ENCODE peak calls at places on chromosomes 4 and X, in five cellular contexts. One of them, this sample, is unnamed.

GRCh38 chrX:138710311-138710791 is 1.2 kb downstream of the FGF13 start:
- DNase-seq in T-helper 9 cell: no peak
- DNase-seq in putamen: no peak
- DNase-seq in T-helper 1 cell: no peak
- DNase-seq in NCI-H2081: no peak
- DNase-seq in this sample: peak; percentile 3

GRCh38 chr4:174423257-174423944 is 98.9 kb downstream of the HPGD start:
- DNase-seq in T-helper 9 cell: no peak
- DNase-seq in putamen: no peak
- DNase-seq in T-helper 1 cell: peak; percentile 5
- DNase-seq in NCI-H2081: no peak
- DNase-seq in this sample: peak; percentile 16

GRCh38 chr4:1595789-1596325 is 88.3 kb downstream of the FAM53A start:
- DNase-seq in T-helper 9 cell: no peak
- DNase-seq in putamen: no peak
- DNase-seq in T-helper 1 cell: no peak
- DNase-seq in NCI-H2081: no peak
- DNase-seq in this sample: no peak

GRCh38 chr4:8906991-8907595 is 35.5 kb upstream of the HMX1 start:
- DNase-seq in T-helper 9 cell: no peak
- DNase-seq in putamen: no peak
- DNase-seq in T-helper 1 cell: no peak
- DNase-seq in NCI-H2081: no peak
- DNase-seq in this sample: no peak

GRCh38 chr4:55214172-55214571 is 88.8 kb upstream of the KDR start:
- DNase-seq in T-helper 9 cell: no peak
- DNase-seq in putamen: no peak
- DNase-seq in T-helper 1 cell: no peak
- DNase-seq in NCI-H2081: no peak
- DNase-seq in this sample: no peak

GRCh38 chrX:135707880-135708279 is 5.6 kb upstream of the CT45A1 start:
- DNase-seq in T-helper 9 cell: peak; percentile 8
- DNase-seq in putamen: no peak
- DNase-seq in T-helper 1 cell: peak; percentile 17
- DNase-seq in NCI-H2081: no peak
- DNase-seq in this sample: no peak

GRCh38 chrX:153627675-153628111 is 19.3 kb upstream of the DUSP9 start:
- DNase-seq in T-helper 9 cell: no peak
- DNase-seq in putamen: no peak
- DNase-seq in T-helper 1 cell: no peak
- DNase-seq in NCI-H2081: no peak
- DNase-seq in this sample: no peak

GRCh38 chr4:67575232-67575888 is 16.8 kb downstream of the STAP1 start:
- DNase-seq in T-helper 9 cell: no peak
- DNase-seq in putamen: no peak
- DNase-seq in T-helper 1 cell: peak; percentile 7
- DNase-seq in NCI-H2081: no peak
- DNase-seq in this sample: no peak

GRCh38 chrX:152070186-152070585 is 68.2 kb downstream of the MAGEA10 start:
- DNase-seq in T-helper 9 cell: no peak
- DNase-seq in putamen: no peak
- DNase-seq in T-helper 1 cell: no peak
- DNase-seq in NCI-H2081: no peak
- DNase-seq in this sample: no peak

GRCh38 chr4:123505457-123506310 is 109.1 kb downstream of the SPRY1 start:
- DNase-seq in T-helper 9 cell: no peak
- DNase-seq in putamen: peak; percentile 59
- DNase-seq in T-helper 1 cell: peak; percentile 20
- DNase-seq in NCI-H2081: peak; percentile 72
- DNase-seq in this sample: peak; percentile 76

GRCh38 chr4:85496933-85497332 is 22.0 kb downstream of the ARHGAP24 start:
- DNase-seq in T-helper 9 cell: no peak
- DNase-seq in putamen: no peak
- DNase-seq in T-helper 1 cell: no peak
- DNase-seq in NCI-H2081: no peak
- DNase-seq in this sample: no peak

GRCh38 chr4:108058685-108059440 is 69.2 kb downstream of the HADH start:
- DNase-seq in T-helper 9 cell: no peak
- DNase-seq in putamen: no peak
- DNase-seq in T-helper 1 cell: no peak
- DNase-seq in NCI-H2081: no peak
- DNase-seq in this sample: no peak

GRCh38 chr4:104815593-104816156 is 321.0 kb upstream of the CXXC4 start:
- DNase-seq in T-helper 9 cell: no peak
- DNase-seq in putamen: no peak
- DNase-seq in T-helper 1 cell: no peak
- DNase-seq in NCI-H2081: no peak
- DNase-seq in this sample: no peak

GRCh38 chr4:185849543-185850185 is 37.7 kb upstream of the SORBS2 start:
- DNase-seq in T-helper 9 cell: no peak
- DNase-seq in putamen: no peak
- DNase-seq in T-helper 1 cell: no peak
- DNase-seq in NCI-H2081: no peak
- DNase-seq in this sample: peak; percentile 36

GRCh38 chr4:153676984-153677383 is 7.1 kb upstream of the TLR2 start:
- DNase-seq in T-helper 9 cell: no peak
- DNase-seq in putamen: no peak
- DNase-seq in T-helper 1 cell: no peak
- DNase-seq in NCI-H2081: no peak
- DNase-seq in this sample: no peak

GRCh38 chrX:50075630-50076349 is 125.0 kb downstream of the AKAP4 start:
- DNase-seq in T-helper 9 cell: no peak
- DNase-seq in putamen: no peak
- DNase-seq in T-helper 1 cell: no peak
- DNase-seq in NCI-H2081: no peak
- DNase-seq in this sample: no peak

GRCh38 chr4:88573286-88573994 is 18.8 kb upstream of the HERC3 start:
- DNase-seq in T-helper 9 cell: no peak
- DNase-seq in putamen: no peak
- DNase-seq in T-helper 1 cell: no peak
- DNase-seq in NCI-H2081: no peak
- DNase-seq in this sample: no peak

GRCh38 chr4:54746228-54746627 is 88.5 kb downstream of the KIT start:
- DNase-seq in T-helper 9 cell: no peak
- DNase-seq in putamen: no peak
- DNase-seq in T-helper 1 cell: no peak
- DNase-seq in NCI-H2081: no peak
- DNase-seq in this sample: no peak

GRCh38 chr4:57490520-57490919 is 380.3 kb upstream of the IGFBP7 start:
- DNase-seq in T-helper 9 cell: no peak
- DNase-seq in putamen: no peak
- DNase-seq in T-helper 1 cell: no peak
- DNase-seq in NCI-H2081: no peak
- DNase-seq in this sample: peak; percentile 16

GRCh38 chr4:74262522-74262921 is 45.7 kb upstream of the EPGN start:
- DNase-seq in T-helper 9 cell: no peak
- DNase-seq in putamen: no peak
- DNase-seq in T-helper 1 cell: no peak
- DNase-seq in NCI-H2081: no peak
- DNase-seq in this sample: no peak

GRCh38 chr4:4248885-4249203 is 821 bp upstream of the TMEM128 start:
- DNase-seq in T-helper 9 cell: no peak
- DNase-seq in putamen: no peak
- DNase-seq in T-helper 1 cell: no peak
- DNase-seq in NCI-H2081: no peak
- DNase-seq in this sample: no peak

GRCh38 chrX:108590496-108590895 is 145.9 kb downstream of the IRS4 start:
- DNase-seq in T-helper 9 cell: no peak
- DNase-seq in putamen: no peak
- DNase-seq in T-helper 1 cell: no peak
- DNase-seq in NCI-H2081: no peak
- DNase-seq in this sample: no peak

GRCh38 chr4:187193141-187193540 is 469.5 kb upstream of the FAT1 start:
- DNase-seq in T-helper 9 cell: no peak
- DNase-seq in putamen: no peak
- DNase-seq in T-helper 1 cell: no peak
- DNase-seq in NCI-H2081: no peak
- DNase-seq in this sample: no peak

GRCh38 chr4:81550005-81550896 is 78.5 kb upstream of the RASGEF1B start:
- DNase-seq in T-helper 9 cell: no peak
- DNase-seq in putamen: no peak
- DNase-seq in T-helper 1 cell: no peak
- DNase-seq in NCI-H2081: no peak
- DNase-seq in this sample: no peak

GRCh38 chr4:150140774-150141400 is 62.6 kb downstream of the DCLK2 start:
- DNase-seq in T-helper 9 cell: no peak
- DNase-seq in putamen: peak; percentile 60
- DNase-seq in T-helper 1 cell: peak; percentile 44
- DNase-seq in NCI-H2081: no peak
- DNase-seq in this sample: no peak

This sample was measured in Ammon's horn.